ENCODE peak calls at places on chromosomes 2 and 18, in six cellular contexts. O is osteocyte, Q is H4, R is RPMI7951, K is Peyer's patch, D is activated T-cell treated with anti-CD3 and anti-CD28 coated beads for 1 hour. F is an unnamed sample.

GRCh38 chr2:37631292-37631691 is 40.1 kb downstream of the CDC42EP3 start:
- DNase-seq in O (no peak), Q (no peak), R (peak; percentile 68), K (no peak), D (no peak), F (no peak)

GRCh38 chr18:65567372-65567771 is 183.4 kb upstream of the CDH7 start:
- DNase-seq in O (no peak), Q (peak; percentile 54), R (no peak), K (no peak), D (no peak), F (no peak)

GRCh38 chr2:182482511-182482910 is 55.7 kb upstream of the PDE1A start:
- DNase-seq in O (no peak), Q (no peak), R (no peak), K (no peak), D (no peak), F (no peak)

GRCh38 chr2:195716466-195716865 is 59.4 kb downstream of the SLC39A10 start:
- DNase-seq in O (no peak), Q (no peak), R (no peak), K (no peak), D (no peak), F (no peak)

GRCh38 chr2:9498210-9498609 is 23.9 kb downstream of the IAH1 start:
- DNase-seq in O (no peak), Q (no peak), R (no peak), K (no peak), D (no peak), F (no peak)

GRCh38 chr2:165406053-165406628 is 63.4 kb upstream of the CSRNP3 start:
- DNase-seq in O (no peak), Q (peak; percentile 13), R (no peak), K (no peak), D (no peak), F (no peak)

GRCh38 chr2:207257291-207258190 is 91.8 kb upstream of the KLF7 start:
- DNase-seq in O (no peak), Q (no peak), R (no peak), K (no peak), D (no peak), F (no peak)

GRCh38 chr18:22347624-22348511 is 69.8 kb downstream of the CTAGE1 start:
- DNase-seq in O (no peak), Q (no peak), R (no peak), K (no peak), D (no peak), F (no peak)

GRCh38 chr2:5125017-5125730 is 567.0 kb upstream of the SOX11 start:
- DNase-seq in O (no peak), Q (no peak), R (no peak), K (no peak), D (no peak), F (no peak)

GRCh38 chr18:47191956-47192355 is 15.8 kb upstream of the IER3IP1 start:
- DNase-seq in O (no peak), Q (peak; percentile 23), R (peak; percentile 37), K (no peak), D (no peak), F (peak; percentile 18)